ENCODE peak calls at places on chromosome 10, in six cellular contexts. O is endodermal cell; X is neural crest cell; I is activated naive CD4-positive, alpha-beta T cell; E is activated CD8-positive, alpha-beta T cell treated with anti-CD3 and anti-CD28 coated beads for 36 hours; W is T-cell. D is an unnamed sample.

GRCh38 chr10:2851544-2851943 is 215.8 kb upstream of the PFKP start:
- DNase-seq in O (no peak), X (no peak), I (no peak), E (no peak), W (no peak), D (no peak)

GRCh38 chr10:15038416-15038815 is 5.3 kb upstream of the OLAH start:
- DNase-seq in O (no peak), X (no peak), I (no peak), E (no peak), W (no peak), D (no peak)

GRCh38 chr10:70772627-70773026 is 12.6 kb downstream of the TBATA start:
- DNase-seq in O (no peak), X (no peak), I (no peak), E (no peak), W (no peak), D (no peak)

GRCh38 chr10:65341323-65341922 is 1584.4 kb upstream of the LRRTM3 start:
- DNase-seq in O (no peak), X (no peak), I (no peak), E (no peak), W (no peak), D (no peak)

GRCh38 chr10:114437456-114438292 is 33.4 kb upstream of the AFAP1L2 start:
- DNase-seq in O (peak; percentile 47), X (no peak), I (no peak), E (no peak), W (no peak), D (no peak)

GRCh38 chr10:102492344-102492939 is 10.1 kb downstream of the ACTR1A start:
- DNase-seq in O (no peak), X (no peak), I (no peak), E (no peak), W (no peak), D (no peak)

GRCh38 chr10:87605656-87606308 is 53.9 kb upstream of the PAPSS2 start:
- DNase-seq in O (no peak), X (no peak), I (no peak), E (no peak), W (no peak), D (no peak)

GRCh38 chr10:43809211-43809930 is 160.7 kb upstream of the ZNF32 start:
- DNase-seq in O (peak; percentile 16), X (no peak), I (no peak), E (no peak), W (no peak), D (no peak)

GRCh38 chr10:24448351-24449009 is 239.5 kb downstream of the KIAA1217 start:
- DNase-seq in O (no peak), X (no peak), I (no peak), E (no peak), W (no peak), D (no peak)

GRCh38 chr10:132690401-132690800 is 95.5 kb downstream of the NKX6-2 start:
- DNase-seq in O (peak; percentile 22), X (no peak), I (no peak), E (no peak), W (no peak), D (no peak)

GRCh38 chr10:14782691-14783363 is 8.1 kb upstream of the FAM107B start:
- DNase-seq in O (peak; percentile 45), X (no peak), I (no peak), E (peak; percentile 6), W (no peak), D (no peak)

GRCh38 chr10:71771204-71771603 is 2.1 kb downstream of the VSIR start:
- DNase-seq in O (no peak), X (no peak), I (no peak), E (no peak), W (no peak), D (no peak)

GRCh38 chr10:123835575-123835974 is 56.0 kb downstream of the CPXM2 start:
- DNase-seq in O (no peak), X (no peak), I (no peak), E (no peak), W (no peak), D (no peak)

GRCh38 chr10:1048732-1049424 is at the start of gene IDI1:
- DNase-seq in O (peak; percentile 99), X (peak; percentile 96), I (peak; percentile 98), E (peak; percentile 98), W (peak; percentile 96), D (peak; percentile 97)

GRCh38 chr10:29588640-29589421 is 45.9 kb downstream of the SVIL start:
- DNase-seq in O (peak; percentile 70), X (no peak), I (no peak), E (no peak), W (no peak), D (no peak)

GRCh38 chr10:86085136-86085535 is 281.5 kb downstream of the GRID1 start:
- DNase-seq in O (peak; percentile 33), X (no peak), I (no peak), E (no peak), W (no peak), D (no peak)

GRCh38 chr10:131354380-131354779 is 42.9 kb upstream of the TCERG1L start:
- DNase-seq in O (peak; percentile 82), X (peak; percentile 49), I (no peak), E (peak; percentile 9), W (no peak), D (no peak)

GRCh38 chr10:20221353-20221752 is 405.1 kb downstream of the PLXDC2 start:
- DNase-seq in O (no peak), X (no peak), I (no peak), E (no peak), W (no peak), D (no peak)

GRCh38 chr10:118977022-118977599 is 52.4 kb upstream of the NANOS1 start:
- DNase-seq in O (peak; percentile 36), X (no peak), I (no peak), E (no peak), W (no peak), D (no peak)

GRCh38 chr10:87532696-87533095 is 28.0 kb downstream of the MINPP1 start:
- DNase-seq in O (no peak), X (no peak), I (no peak), E (no peak), W (no peak), D (no peak)

GRCh38 chr10:116147162-116147906 is 125.7 kb downstream of the GFRA1 start:
- DNase-seq in O (no peak), X (no peak), I (no peak), E (peak; percentile 74), W (peak; percentile 10), D (no peak)

GRCh38 chr10:3391657-3392056 is 219.1 kb upstream of the PITRM1 start:
- DNase-seq in O (no peak), X (no peak), I (no peak), E (no peak), W (no peak), D (no peak)

GRCh38 chr10:108307250-108307924 is 1142.9 kb upstream of the SORCS1 start:
- DNase-seq in O (no peak), X (no peak), I (no peak), E (no peak), W (no peak), D (no peak)

GRCh38 chr10:70931168-70931805 is 42.9 kb upstream of the PCBD1 start:
- DNase-seq in O (peak; percentile 61), X (no peak), I (no peak), E (no peak), W (no peak), D (no peak)

GRCh38 chr10:46305430-46305808 is 18.6 kb downstream of the ANTXRL start:
- DNase-seq in O (no peak), X (no peak), I (no peak), E (no peak), W (no peak), D (no peak)

GRCh38 chr10:119728172-119728800 is 2.4 kb downstream of the INPP5F start:
- DNase-seq in O (no peak), X (no peak), I (no peak), E (peak; percentile 48), W (no peak), D (no peak)

GRCh38 chr10:20237091-20237570 is 420.9 kb downstream of the PLXDC2 start:
- DNase-seq in O (no peak), X (no peak), I (no peak), E (no peak), W (no peak), D (no peak)

GRCh38 chr10:29409241-29410051 is 120.6 kb downstream of the LYZL1 start:
- DNase-seq in O (no peak), X (no peak), I (no peak), E (peak; percentile 48), W (peak; percentile 8), D (peak; percentile 25)

GRCh38 chr10:13450078-13450477 is 78.7 kb downstream of the BEND7 start:
- DNase-seq in O (no peak), X (no peak), I (no peak), E (no peak), W (no peak), D (no peak)

GRCh38 chr10:116671274-116671926 is 50.6 kb downstream of the PNLIPRP2 start:
- DNase-seq in O (no peak), X (no peak), I (no peak), E (no peak), W (no peak), D (no peak)

GRCh38 chr10:91349381-91349780 is 60.8 kb upstream of the HECTD2 start:
- DNase-seq in O (no peak), X (no peak), I (no peak), E (no peak), W (no peak), D (no peak)

D was measured in naive thymus-derived CD4-positive, alpha-beta T cell.